ENCODE peak calls at places on chromosomes 3 and 15, in nine cellular contexts. One of them, this sample, is unnamed.

GRCh38 chr3:62587579-62588031 is 214.3 kb upstream of the FEZF2 start:
- DNase-seq in activated CD8-positive, alpha-beta memory T cell treated with anti-CD3 and anti-CD28 coated beads for 24 hours: no peak
- DNase-seq in activated naive CD4-positive, alpha-beta T cell treated with anti-CD3 and anti-CD28 coated beads, Interleukin-2, amount 50 U/mL, for 16 hours: no peak
- DNase-seq in NCI-H524: no peak
- DNase-seq in bronchial epithelial cell: peak
- DNase-seq in NAMALWA: no peak
- DNase-seq in CD4-positive, alpha-beta memory T cell: no peak
- DNase-seq in epithelial cell of esophagus: peak
- DNase-seq in Ammon's horn: no peak
- DNase-seq in this sample: no peak

GRCh38 chr3:138960417-138960852 is 13.4 kb downstream of the FOXL2NB start:
- DNase-seq in activated CD8-positive, alpha-beta memory T cell treated with anti-CD3 and anti-CD28 coated beads for 24 hours: peak
- DNase-seq in activated naive CD4-positive, alpha-beta T cell treated with anti-CD3 and anti-CD28 coated beads, Interleukin-2, amount 50 U/mL, for 16 hours: no peak
- DNase-seq in NCI-H524: no peak
- DNase-seq in bronchial epithelial cell: no peak
- DNase-seq in NAMALWA: no peak
- DNase-seq in CD4-positive, alpha-beta memory T cell: no peak
- DNase-seq in epithelial cell of esophagus: no peak
- DNase-seq in Ammon's horn: no peak
- DNase-seq in this sample: no peak

GRCh38 chr15:41895491-41895890 is 1.6 kb upstream of the SPTBN5 start:
- DNase-seq in activated CD8-positive, alpha-beta memory T cell treated with anti-CD3 and anti-CD28 coated beads for 24 hours: no peak
- DNase-seq in activated naive CD4-positive, alpha-beta T cell treated with anti-CD3 and anti-CD28 coated beads, Interleukin-2, amount 50 U/mL, for 16 hours: no peak
- DNase-seq in NCI-H524: no peak
- DNase-seq in bronchial epithelial cell: no peak
- DNase-seq in NAMALWA: no peak
- DNase-seq in CD4-positive, alpha-beta memory T cell: no peak
- DNase-seq in epithelial cell of esophagus: no peak
- DNase-seq in Ammon's horn: no peak
- DNase-seq in this sample: no peak

GRCh38 chr3:171753665-171754408 is 56.4 kb downstream of the PLD1 start:
- DNase-seq in activated CD8-positive, alpha-beta memory T cell treated with anti-CD3 and anti-CD28 coated beads for 24 hours: no peak
- DNase-seq in activated naive CD4-positive, alpha-beta T cell treated with anti-CD3 and anti-CD28 coated beads, Interleukin-2, amount 50 U/mL, for 16 hours: no peak
- DNase-seq in NCI-H524: peak
- DNase-seq in bronchial epithelial cell: peak
- DNase-seq in NAMALWA: no peak
- DNase-seq in CD4-positive, alpha-beta memory T cell: no peak
- DNase-seq in epithelial cell of esophagus: peak
- DNase-seq in Ammon's horn: no peak
- DNase-seq in this sample: no peak

GRCh38 chr15:95733931-95734330 is 596.6 kb upstream of the NR2F2 start:
- DNase-seq in activated CD8-positive, alpha-beta memory T cell treated with anti-CD3 and anti-CD28 coated beads for 24 hours: no peak
- DNase-seq in activated naive CD4-positive, alpha-beta T cell treated with anti-CD3 and anti-CD28 coated beads, Interleukin-2, amount 50 U/mL, for 16 hours: no peak
- DNase-seq in NCI-H524: no peak
- DNase-seq in bronchial epithelial cell: no peak
- DNase-seq in NAMALWA: no peak
- DNase-seq in CD4-positive, alpha-beta memory T cell: no peak
- DNase-seq in epithelial cell of esophagus: no peak
- DNase-seq in Ammon's horn: no peak
- DNase-seq in this sample: no peak

GRCh38 chr3:157142315-157142714 is 17.6 kb downstream of the CCNL1 start:
- DNase-seq in activated CD8-positive, alpha-beta memory T cell treated with anti-CD3 and anti-CD28 coated beads for 24 hours: no peak
- DNase-seq in activated naive CD4-positive, alpha-beta T cell treated with anti-CD3 and anti-CD28 coated beads, Interleukin-2, amount 50 U/mL, for 16 hours: no peak
- DNase-seq in NCI-H524: no peak
- DNase-seq in bronchial epithelial cell: no peak
- DNase-seq in NAMALWA: no peak
- DNase-seq in CD4-positive, alpha-beta memory T cell: no peak
- DNase-seq in epithelial cell of esophagus: no peak
- DNase-seq in Ammon's horn: no peak
- DNase-seq in this sample: no peak

GRCh38 chr3:50419595-50419994 is 60.3 kb upstream of the TMEM115 start:
- DNase-seq in activated CD8-positive, alpha-beta memory T cell treated with anti-CD3 and anti-CD28 coated beads for 24 hours: no peak
- DNase-seq in activated naive CD4-positive, alpha-beta T cell treated with anti-CD3 and anti-CD28 coated beads, Interleukin-2, amount 50 U/mL, for 16 hours: no peak
- DNase-seq in NCI-H524: no peak
- DNase-seq in bronchial epithelial cell: no peak
- DNase-seq in NAMALWA: no peak
- DNase-seq in CD4-positive, alpha-beta memory T cell: no peak
- DNase-seq in epithelial cell of esophagus: no peak
- DNase-seq in Ammon's horn: no peak
- DNase-seq in this sample: no peak

GRCh38 chr3:171135536-171135935 is 109.0 kb upstream of the SLC2A2 start:
- DNase-seq in activated CD8-positive, alpha-beta memory T cell treated with anti-CD3 and anti-CD28 coated beads for 24 hours: no peak
- DNase-seq in activated naive CD4-positive, alpha-beta T cell treated with anti-CD3 and anti-CD28 coated beads, Interleukin-2, amount 50 U/mL, for 16 hours: no peak
- DNase-seq in NCI-H524: no peak
- DNase-seq in bronchial epithelial cell: peak
- DNase-seq in NAMALWA: no peak
- DNase-seq in CD4-positive, alpha-beta memory T cell: no peak
- DNase-seq in epithelial cell of esophagus: no peak
- DNase-seq in Ammon's horn: no peak
- DNase-seq in this sample: no peak

GRCh38 chr15:39890640-39891039 is 29.4 kb downstream of the GPR176 start:
- DNase-seq in activated CD8-positive, alpha-beta memory T cell treated with anti-CD3 and anti-CD28 coated beads for 24 hours: no peak
- DNase-seq in activated naive CD4-positive, alpha-beta T cell treated with anti-CD3 and anti-CD28 coated beads, Interleukin-2, amount 50 U/mL, for 16 hours: no peak
- DNase-seq in NCI-H524: no peak
- DNase-seq in bronchial epithelial cell: no peak
- DNase-seq in NAMALWA: no peak
- DNase-seq in CD4-positive, alpha-beta memory T cell: no peak
- DNase-seq in epithelial cell of esophagus: no peak
- DNase-seq in Ammon's horn: no peak
- DNase-seq in this sample: no peak

GRCh38 chr15:77454265-77454664 is 33.6 kb downstream of the HMG20A start:
- DNase-seq in activated CD8-positive, alpha-beta memory T cell treated with anti-CD3 and anti-CD28 coated beads for 24 hours: no peak
- DNase-seq in activated naive CD4-positive, alpha-beta T cell treated with anti-CD3 and anti-CD28 coated beads, Interleukin-2, amount 50 U/mL, for 16 hours: no peak
- DNase-seq in NCI-H524: no peak
- DNase-seq in bronchial epithelial cell: no peak
- DNase-seq in NAMALWA: no peak
- DNase-seq in CD4-positive, alpha-beta memory T cell: no peak
- DNase-seq in epithelial cell of esophagus: no peak
- DNase-seq in Ammon's horn: no peak
- DNase-seq in this sample: no peak

This sample was measured in RPMI8226.